ENCODE peak calls at places on chromosome 20, in eight cellular contexts. T, G, D, Q, F, W, C and Z are unnamed samples. For H3K4me1, the result is how much of the 10 kb centered on the place peaks cover.

GRCh38 chr20:41499064-41499463 is 119.1 kb downstream of the CHD6 start:
- DNase-seq in D (no peak), G (no peak), T (no peak), C (no peak), F (no peak), Q (no peak), W (no peak), Z (no peak)

GRCh38 chr20:56839791-56840190 is 210.7 kb downstream of the TFAP2C start:
- DNase-seq in W (no peak), Q (no peak), T (no peak), F (no peak), C (no peak), G (no peak), D (no peak), Z (no peak)

GRCh38 chr20:36768768-36769430 is 4.7 kb downstream of the DSN1 start:
- DNase-seq in T (no peak), C (no peak), W (no peak), Q (no peak), G (no peak), F (no peak), D (peak), Z (no peak)

GRCh38 chr20:13777171-13777601 is 7.5 kb downstream of the ESF1 start:
- DNase-seq in D (no peak), G (no peak), C (no peak), F (no peak), Q (no peak), W (no peak), T (peak), Z (no peak)

GRCh38 chr20:21156266-21156665 is 30.4 kb downstream of the KIZ start:
- DNase-seq in T (no peak), Q (no peak), C (no peak), G (no peak), D (no peak), F (no peak), W (no peak), Z (peak)

GRCh38 chr20:1718604-1719384 is 61.2 kb upstream of the SIRPG start:
- DNase-seq in W (no peak), F (no peak), D (peak), Q (no peak), T (peak), G (no peak), C (peak), Z (no peak)

GRCh38 chr20:56443654-56444540 is 24.5 kb upstream of the RTF2 start:
- DNase-seq in C (no peak), D (no peak), G (no peak), F (no peak), W (peak), T (no peak), Q (no peak), Z (no peak)

GRCh38 chr20:63678071-63678470 is 18.4 kb upstream of the TNFRSF6B start:
- DNase-seq in D (no peak), Q (no peak), F (no peak), T (no peak), G (no peak), C (no peak), W (no peak), Z (no peak)

GRCh38 chr20:24996449-24997195 is 4.1 kb upstream of the APMAP start:
- DNase-seq in D (no peak), W (no peak), T (no peak), F (no peak), C (no peak), Q (no peak), G (peak), Z (no peak)

GRCh38 chr20:51321343-51322163 is 221.0 kb downstream of the NFATC2 start:
- DNase-seq in F (no peak), D (no peak), T (no peak), Q (no peak), C (no peak), G (no peak), W (no peak), Z (no peak)

GRCh38 chr20:63198606-63199005 is 17.3 kb downstream of the YTHDF1 start:
- DNase-seq in C (no peak), T (no peak), F (no peak), Q (no peak), D (no peak), G (no peak), W (no peak), Z (no peak)

GRCh38 chr20:51534764-51535386 is 7.6 kb downstream of the NFATC2 start:
- DNase-seq in Q (no peak), G (no peak), C (no peak), W (no peak), D (no peak), T (no peak), F (no peak), Z (no peak)

GRCh38 chr20:51569815-51570741 is 27.6 kb upstream of the NFATC2 start:
- DNase-seq in T (no peak), Q (no peak), G (no peak), C (peak), F (no peak), W (peak), D (no peak), Z (peak)

GRCh38 chr20:37711987-37712961 is 18.4 kb downstream of the CTNNBL1 start:
- DNase-seq in F (no peak), W (peak), G (no peak), D (no peak), Q (peak), T (no peak), C (no peak), Z (no peak)

GRCh38 chr20:17077030-17077429 is 149.8 kb upstream of the PCSK2 start:
- DNase-seq in T (no peak), W (no peak), Q (no peak), D (no peak), G (no peak), F (no peak), C (no peak), Z (no peak)

GRCh38 chr20:13875265-13875811 is 90.5 kb downstream of the NDUFAF5 start:
- DNase-seq in D (no peak), Q (no peak), G (no peak), C (no peak), W (no peak), F (no peak), T (no peak), Z (no peak)

GRCh38 chr20:7754102-7754501 is 186.2 kb downstream of the HAO1 start:
- DNase-seq in D (no peak), Q (no peak), T (no peak), F (no peak), C (no peak), G (no peak), W (no peak), Z (no peak)

GRCh38 chr20:62791301-62792181 is 4.7 kb upstream of the MRGBP start:
- DNase-seq in F (no peak), W (peak), D (peak), Q (peak), C (peak), T (peak), G (peak), Z (peak)

GRCh38 chr20:63394069-63394468 is 32.9 kb upstream of the CHRNA4 start:
- DNase-seq in T (peak), G (no peak), Q (no peak), F (no peak), C (no peak), W (no peak), D (no peak), Z (peak)

GRCh38 chr20:24747881-24748595 is 201.0 kb upstream of the CST7 start:
- DNase-seq in Q (no peak), C (no peak), G (peak), D (no peak), W (no peak), F (no peak), T (no peak), Z (no peak)

GRCh38 chr20:62702886-62703852 is 5.5 kb upstream of the NTSR1 start:
- DNase-seq in F (no peak), Q (no peak), T (peak), W (no peak), D (peak), G (no peak), C (peak), Z (no peak)

GRCh38 chr20:20549267-20549612 is 163.2 kb downstream of the RALGAPA2 start:
- DNase-seq in G (no peak), W (no peak), C (no peak), Q (no peak), F (no peak), D (no peak), T (no peak), Z (no peak)

GRCh38 chr20:23320317-23320716 is 30.3 kb upstream of the NXT1 start:
- DNase-seq in G (no peak), F (no peak), T (peak), D (no peak), C (peak), Q (peak), W (no peak), Z (no peak)

GRCh38 chr20:19462491-19462890 is 250.0 kb downstream of the SLC24A3 start:
- DNase-seq in T (no peak), Q (no peak), D (no peak), W (no peak), F (no peak), C (no peak), G (no peak), Z (no peak)

GRCh38 chr20:6765469-6766058 is 1.9 kb upstream of the BMP2 start:
- DNase-seq in C (peak), Q (peak), F (no peak), W (no peak), D (no peak), T (peak), G (no peak), Z (peak)

GRCh38 chr20:43065299-43065698 is 124.4 kb downstream of the PTPRT start:
- DNase-seq in T (no peak), Q (no peak), D (no peak), G (no peak), C (no peak), F (no peak), W (no peak), Z (no peak)

GRCh38 chr20:17589161-17589834 is 19.4 kb downstream of the DSTN start:
- DNase-seq in G (no peak), Q (no peak), D (no peak), W (no peak), T (no peak), C (no peak), F (no peak), Z (no peak)

GRCh38 chr20:51140671-51141070 is 117.8 kb upstream of the KCNG1 start:
- DNase-seq in W (no peak), T (no peak), C (no peak), Q (no peak), G (no peak), F (no peak), D (no peak), Z (no peak)

GRCh38 chr20:62063981-62064787 is 1.5 kb downstream of the TAF4 start:
- DNase-seq in F (no peak), Q (peak), D (peak), C (no peak), G (peak), W (peak), T (no peak), Z (no peak)

GRCh38 chr20:18678599-18678998 is 90.7 kb downstream of the DTD1 start:
- DNase-seq in Q (no peak), C (no peak), G (no peak), T (no peak), W (no peak), F (no peak), D (no peak), Z (no peak)

GRCh38 chr20:63006611-63007471 is at the start of gene BHLHE23:
- DNase-seq in Q (no peak), G (no peak), D (no peak), F (no peak), C (no peak), W (no peak), T (peak), Z (peak)

GRCh38 chr20:52242237-52243230 is 51.0 kb upstream of the ZFP64 start:
- DNase-seq in F (no peak), D (no peak), C (no peak), W (no peak), Q (peak), G (no peak), T (peak), Z (peak)

GRCh38 chr20:34582221-34582620 is 23.7 kb downstream of the MAP1LC3A start:
- DNase-seq in Q (no peak), D (no peak), T (no peak), W (no peak), G (no peak), C (no peak), F (no peak), Z (no peak)

GRCh38 chr20:17966432-17967312 is 1.9 kb downstream of the SNX5 start:
- DNase-seq in W (no peak), C (peak), T (no peak), F (no peak), Q (peak), D (no peak), G (no peak), Z (peak)

GRCh38 chr20:43843096-43843964 is 71.3 kb upstream of the TOX2 start:
- DNase-seq in C (peak), T (peak), F (no peak), Q (no peak), G (no peak), W (no peak), D (no peak), Z (peak)

GRCh38 chr20:62923669-62924566 is 2.4 kb downstream of the DIDO1 start:
- DNase-seq in W (no peak), T (no peak), D (no peak), F (no peak), C (no peak), Q (no peak), G (no peak), Z (no peak)

GRCh38 chr20:44357555-44358130 is 2.1 kb downstream of the HNF4A start:
- DNase-seq in D (peak), W (peak), C (no peak), T (no peak), G (no peak), Q (no peak), F (no peak), Z (peak)

GRCh38 chr20:2816030-2816582 is at the start of gene TMEM239:
- DNase-seq in Q (peak), T (no peak), W (no peak), C (no peak), G (no peak), F (no peak), D (no peak), Z (no peak)
- H3K4me1 ChIP-seq in Q (under half), T (under half), W (under half), C (under half), G (under half), F (under half), D (under half), Z (under half)

DNA sequence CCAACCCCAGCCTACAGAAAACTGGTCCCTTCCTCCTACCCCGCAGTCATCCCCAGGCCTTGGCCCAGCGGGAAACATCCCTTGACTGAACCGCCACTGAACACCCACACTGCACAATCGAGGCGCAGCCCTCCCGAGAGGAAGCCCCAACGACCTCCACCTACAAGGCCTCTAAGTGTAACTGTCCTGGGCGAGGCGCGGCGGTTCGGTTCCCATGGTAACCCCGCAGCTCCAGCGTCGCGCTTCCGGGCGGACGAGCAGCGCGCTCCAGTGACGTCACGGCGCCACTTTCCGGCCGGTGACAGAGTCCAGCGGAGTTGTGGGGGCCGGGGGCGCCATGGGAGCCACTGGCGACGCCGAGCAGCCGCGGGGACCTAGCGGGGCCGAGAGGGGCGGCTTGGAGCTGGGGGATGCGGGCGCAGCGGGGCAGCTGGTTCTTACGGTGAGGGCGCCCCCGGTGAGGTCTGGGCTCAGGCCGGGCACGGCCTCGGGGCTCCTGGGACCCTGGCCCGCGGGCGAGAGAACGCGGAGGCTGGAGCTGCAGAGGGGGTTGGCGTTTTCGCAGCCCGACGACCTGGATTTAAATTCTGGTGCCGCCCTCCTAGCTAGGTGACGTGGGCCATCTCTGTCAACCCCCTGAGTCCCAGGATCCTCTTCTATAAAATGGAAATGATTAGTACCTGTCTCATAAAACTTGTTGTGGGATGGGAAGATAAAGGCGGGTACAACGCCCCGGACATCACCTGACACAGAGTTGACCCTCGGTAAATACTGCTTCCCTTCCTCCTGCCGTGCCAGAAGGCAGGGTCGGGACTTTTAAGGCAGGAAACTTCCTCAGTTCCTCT is at the start of the genes DNTTIP1 and WFDC3:
- DNase-seq in C (peak), G (peak), Q (peak), W (peak), F (peak), T (peak), D (peak), Z (peak)
- H3K27ac ChIP-seq in C (peak), G (peak), Q (peak), W (peak), F (peak), T (peak), D (peak), Z (peak)

DNA sequence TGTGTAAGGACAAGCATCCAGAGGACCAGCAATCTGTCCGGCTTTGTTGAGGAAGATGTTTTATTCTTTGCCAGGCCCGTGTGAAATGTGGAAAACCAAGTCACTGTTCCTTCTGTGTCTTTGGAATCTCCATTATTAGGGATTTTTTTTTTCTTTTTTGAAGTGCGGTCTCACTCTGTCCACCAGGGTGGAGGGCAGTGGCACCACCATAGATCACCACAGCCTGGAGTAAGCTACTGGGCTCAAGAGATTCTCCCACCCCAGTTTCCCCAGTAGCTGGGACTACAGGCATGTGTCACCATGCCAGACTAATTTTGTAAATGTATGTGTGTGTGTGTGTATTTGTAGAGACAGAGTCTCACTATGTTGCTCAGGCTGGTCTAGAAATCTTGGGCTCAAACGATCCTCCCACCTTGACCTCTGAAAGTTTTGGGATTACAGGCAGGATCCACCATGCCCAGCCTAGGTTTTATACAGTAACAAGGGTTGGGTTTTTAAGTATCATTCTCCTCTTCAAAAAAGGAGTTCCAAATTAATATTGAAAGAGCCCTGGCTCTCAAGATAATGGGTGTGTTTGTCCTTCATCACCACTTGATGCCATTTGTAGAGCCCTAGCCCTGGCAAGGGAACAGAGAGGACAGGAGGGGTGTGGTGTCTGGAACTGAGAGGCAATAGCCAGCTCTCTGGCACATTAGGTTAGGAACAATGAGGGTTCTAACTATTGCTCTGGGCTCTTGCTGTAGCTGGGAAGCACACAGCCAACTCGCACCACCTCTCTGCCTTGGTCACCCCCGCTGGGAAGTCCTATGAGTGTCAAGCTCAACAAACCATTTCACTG is 3.1 kb downstream of the LAMP5 start:
- DNase-seq in W (no peak), T (no peak), C (no peak), D (no peak), G (no peak), Q (no peak), F (no peak), Z (no peak)
- H3K4me3 ChIP-seq in W (no peak), T (no peak), C (no peak), D (no peak), G (no peak), Q (no peak), F (no peak), Z (no peak)

GRCh38 chr20:49792006-49792405 is 20.6 kb upstream of the SLC9A8 start:
- DNase-seq in D (no peak), G (no peak), C (no peak), F (no peak), Q (no peak), T (no peak), W (no peak), Z (no peak)
- H3K4me1 ChIP-seq in D (under half), G (half or more), C (half or more), F (under half), Q (under half), T (under half), W (under half), Z (under half)

GRCh38 chr20:11452326-11452725 is 465.4 kb upstream of the BTBD3 start:
- DNase-seq in Q (no peak), W (no peak), D (no peak), C (no peak), F (no peak), G (no peak), T (no peak), Z (no peak)

GRCh38 chr20:11457476-11457875 is 460.2 kb upstream of the BTBD3 start:
- DNase-seq in W (no peak), F (no peak), D (no peak), C (no peak), Q (no peak), T (no peak), G (no peak), Z (no peak)

GRCh38 chr20:11451793-11452291 is 465.9 kb upstream of the BTBD3 start:
- DNase-seq in D (no peak), C (no peak), Q (no peak), G (no peak), T (peak), F (no peak), W (no peak), Z (peak)

GRCh38 chr20:11453430-11453829 is 464.3 kb upstream of the BTBD3 start:
- DNase-seq in F (no peak), Q (no peak), C (peak), W (no peak), D (no peak), G (no peak), T (peak), Z (no peak)

DNA sequence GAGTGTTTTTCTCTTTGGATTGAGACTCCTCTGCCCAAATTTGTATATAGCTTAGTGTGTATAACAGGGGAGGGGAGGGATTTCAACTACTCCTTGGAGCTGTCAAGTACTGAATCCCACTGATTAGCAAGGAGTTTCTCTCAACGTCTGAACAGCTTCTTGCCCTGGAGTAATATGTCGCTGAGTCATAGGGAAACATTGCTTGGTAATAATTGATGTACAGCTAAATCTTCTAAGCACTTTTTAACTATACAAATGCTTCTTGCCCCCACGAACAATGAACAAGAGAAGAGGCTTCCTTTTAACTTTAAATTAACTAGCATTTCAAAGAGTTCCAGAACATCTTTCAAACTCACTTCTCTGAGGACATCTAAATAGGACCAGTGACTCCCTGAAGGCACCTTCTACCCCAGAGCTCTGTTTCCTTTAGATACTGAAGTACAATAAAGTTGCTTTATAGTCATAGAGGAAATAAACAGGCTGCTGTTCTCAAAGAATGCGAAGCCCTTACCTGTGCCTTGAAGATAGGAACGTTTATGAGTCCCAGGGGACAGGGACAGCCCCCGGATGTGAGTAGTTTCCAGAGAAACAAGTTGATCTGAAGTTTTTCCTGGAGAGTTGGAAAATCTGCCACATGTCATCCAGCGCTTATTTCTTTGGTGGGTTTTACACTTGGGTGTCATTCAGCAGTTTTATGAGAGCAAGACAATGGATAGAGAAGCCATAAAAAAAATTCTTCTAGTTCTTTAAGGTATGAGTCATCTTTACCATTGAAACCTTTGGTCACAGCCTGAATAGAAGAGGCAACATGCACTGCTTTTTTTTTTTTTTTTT is 462.5 kb upstream of the BTBD3 start:
- DNase-seq in C (peak), W (no peak), T (peak), Q (no peak), D (no peak), F (no peak), G (no peak), Z (peak)
- H3K27ac ChIP-seq in C (peak), W (no peak), T (peak), Q (peak), D (no peak), F (no peak), G (no peak), Z (no peak)

GRCh38 chr20:53866787-53867740 is 203.3 kb downstream of the BCAS1 start:
- DNase-seq in F (no peak), C (no peak), T (peak), D (no peak), W (no peak), G (no peak), Q (no peak), Z (no peak)
- H3K4me3 ChIP-seq in F (no peak), C (peak), T (no peak), D (peak), W (no peak), G (no peak), Q (no peak), Z (no peak)